ENCODE peak calls at places on chromosomes 6 and 20, in seven cellular contexts. X is IMR-90, M is mesendoderm, R is H1, E is H9, C is neuronal stem cell, I is mesenchymal stem cell. Y is an unnamed sample.

GRCh38 chr6:144659202-144659731 is 374.1 kb downstream of the UTRN start:
- DNase-seq in C (peak; percentile 54), M (peak; percentile 84), R (no peak), I (peak; percentile 65), E (peak; percentile 59), X (peak; percentile 51), Y (no peak)

GRCh38 chr20:31707994-31708744 is 14.5 kb downstream of the BCL2L1 start:
- DNase-seq in X (no peak), C (no peak), I (no peak), E (peak; percentile 58), R (peak; percentile 62), M (no peak), Y (no peak)

GRCh38 chr6:13454286-13455221 is 32.8 kb downstream of the GFOD1 start:
- DNase-seq in C (no peak), I (peak; percentile 56), R (no peak), M (no peak), E (no peak), X (peak; percentile 85), Y (no peak)

GRCh38 chr20:45963059-45964011 is 8.7 kb downstream of the ZNF335 start:
- DNase-seq in R (no peak), M (peak; percentile 63), X (peak; percentile 33), E (peak; percentile 41), I (peak; percentile 47), C (no peak), Y (peak; percentile 54)

GRCh38 chr6:45898941-45899682 is 116.5 kb downstream of the CLIC5 start:
- DNase-seq in X (no peak), C (no peak), M (no peak), I (no peak), R (no peak), E (no peak), Y (no peak)

GRCh38 chr20:34037121-34037520 is 43.4 kb downstream of the RALY start:
- DNase-seq in E (no peak), I (no peak), X (no peak), R (no peak), C (no peak), M (peak; percentile 48), Y (no peak)

GRCh38 chr6:5361371-5361770 is 100.1 kb downstream of the FARS2 start:
- DNase-seq in R (no peak), X (peak; percentile 41), M (no peak), E (no peak), I (no peak), C (no peak), Y (no peak)

GRCh38 chr6:154154389-154154967 is 115.4 kb downstream of the OPRM1 start:
- DNase-seq in E (no peak), R (no peak), M (peak; percentile 54), C (peak; percentile 61), X (peak; percentile 80), I (peak; percentile 69), Y (peak; percentile 85)

GRCh38 chr6:133923938-133924593 is 29.0 kb upstream of the TBPL1 start:
- DNase-seq in C (peak; percentile 76), E (peak; percentile 66), I (peak; percentile 82), X (peak; percentile 84), R (peak; percentile 60), M (peak; percentile 90), Y (peak; percentile 67)

GRCh38 chr20:58008866-58009265 is 219.6 kb downstream of the ANKRD60 start:
- DNase-seq in C (no peak), X (no peak), I (no peak), E (no peak), R (no peak), M (no peak), Y (no peak)

GRCh38 chr20:58011106-58011946 is 217.1 kb downstream of the ANKRD60 start:
- DNase-seq in R (no peak), M (no peak), X (no peak), C (no peak), E (peak; percentile 20), I (no peak), Y (no peak)

GRCh38 chr20:58011947-58012610 is 216.4 kb downstream of the ANKRD60 start:
- DNase-seq in X (no peak), C (no peak), E (peak; percentile 23), R (no peak), M (no peak), I (no peak), Y (no peak)

GRCh38 chr20:58010186-58010585 is 218.3 kb downstream of the ANKRD60 start:
- DNase-seq in I (no peak), M (no peak), R (no peak), C (no peak), E (peak; percentile 9), X (no peak), Y (no peak)

GRCh38 chr20:58010666-58011065 is 217.8 kb downstream of the ANKRD60 start:
- DNase-seq in M (no peak), I (no peak), C (no peak), R (no peak), X (no peak), E (peak; percentile 23), Y (no peak)
- H2AK5ac ChIP-seq in M (no peak overlapping the region), I (no peak overlapping the region), C (peak overlapping the region; percentile 82), R (no peak overlapping the region), X (no peak overlapping the region), E (no peak overlapping the region), Y (no peak overlapping the region)

DNA sequence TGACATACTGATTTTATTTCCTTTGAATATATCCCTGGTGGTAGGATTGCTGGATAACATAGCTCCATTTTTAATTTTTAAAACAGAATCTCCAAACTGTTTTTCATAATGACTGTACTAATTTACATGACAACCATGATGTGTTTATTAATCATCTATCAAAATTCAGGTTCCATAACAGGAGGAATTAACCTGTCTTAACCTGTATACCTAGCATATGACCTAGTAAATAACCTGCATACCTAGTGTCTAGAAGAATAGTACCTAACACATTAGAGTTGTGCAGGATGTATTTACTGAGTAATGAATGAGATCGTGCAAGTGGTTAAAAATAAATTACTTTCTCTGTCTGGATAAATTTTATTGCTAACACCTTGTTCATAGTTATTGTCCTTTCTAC is 45.8 kb upstream of the ARHGAP18 start:
- DNase-seq in C (no peak), I (no peak), X (no peak), R (no peak), M (no peak), E (no peak), Y (no peak)
- H2AK5ac ChIP-seq in C (no peak overlapping the region), I (no peak overlapping the region), X (no peak overlapping the region), R (no peak overlapping the region), M (no peak overlapping the region), E (no peak overlapping the region), Y (no peak overlapping the region)

GRCh38 chr6:88804701-88805100 is 158.7 kb downstream of the RNGTT start:
- DNase-seq in X (peak; percentile 69), I (no peak), M (no peak), C (no peak), R (no peak), E (no peak), Y (peak; percentile 74)
- H2AK5ac ChIP-seq in X (no peak overlapping the region), I (no peak overlapping the region), M (no peak overlapping the region), C (no peak overlapping the region), R (no peak overlapping the region), E (no peak overlapping the region), Y (no peak overlapping the region)

DNA sequence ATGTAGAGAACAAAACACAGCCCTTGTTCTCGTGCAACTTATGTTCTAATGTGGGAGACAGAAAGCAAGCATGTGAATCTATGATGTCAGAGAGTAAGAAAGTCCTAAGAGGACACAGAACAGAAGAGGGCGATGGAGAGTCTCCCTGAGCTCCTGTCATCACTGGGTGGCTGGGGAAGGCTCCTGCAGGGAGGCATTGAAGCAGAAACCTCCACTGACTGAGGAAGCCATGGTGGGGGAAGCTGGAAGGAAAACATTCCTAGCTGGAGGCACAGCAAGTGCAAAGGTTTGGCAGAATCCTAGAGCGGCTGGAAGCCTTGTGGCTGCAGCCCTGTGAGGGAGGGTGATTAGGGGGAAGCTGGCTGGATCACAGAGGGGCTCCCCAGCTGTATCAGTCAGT is 248.0 kb downstream of the CDH26 start:
- DNase-seq in I (peak; percentile 3), E (peak; percentile 76), M (peak; percentile 88), R (no peak), C (no peak), X (peak; percentile 49), Y (peak; percentile 56)
- H2AK5ac ChIP-seq in I (no peak overlapping the region), E (no peak overlapping the region), M (no peak overlapping the region), R (no peak overlapping the region), C (no peak overlapping the region), X (no peak overlapping the region), Y (no peak overlapping the region)

GRCh38 chr6:165890404-165890735 is 227.3 kb upstream of the PDE10A start:
- DNase-seq in E (no peak), I (no peak), R (no peak), C (no peak), M (no peak), X (no peak), Y (no peak)
- H2AK5ac ChIP-seq in E (no peak overlapping the region), I (no peak overlapping the region), R (no peak overlapping the region), C (no peak overlapping the region), M (no peak overlapping the region), X (no peak overlapping the region), Y (no peak overlapping the region)

GRCh38 chr6:63565727-63566625 is 6.3 kb upstream of the LOC128125822 start:
- DNase-seq in M (no peak), C (no peak), X (peak; percentile 75), R (no peak), E (no peak), I (peak; percentile 42), Y (no peak)
- H2AK5ac ChIP-seq in M (no peak overlapping the region), C (no peak overlapping the region), X (no peak overlapping the region), R (no peak overlapping the region), E (no peak overlapping the region), I (no peak overlapping the region), Y (no peak overlapping the region)

DNA sequence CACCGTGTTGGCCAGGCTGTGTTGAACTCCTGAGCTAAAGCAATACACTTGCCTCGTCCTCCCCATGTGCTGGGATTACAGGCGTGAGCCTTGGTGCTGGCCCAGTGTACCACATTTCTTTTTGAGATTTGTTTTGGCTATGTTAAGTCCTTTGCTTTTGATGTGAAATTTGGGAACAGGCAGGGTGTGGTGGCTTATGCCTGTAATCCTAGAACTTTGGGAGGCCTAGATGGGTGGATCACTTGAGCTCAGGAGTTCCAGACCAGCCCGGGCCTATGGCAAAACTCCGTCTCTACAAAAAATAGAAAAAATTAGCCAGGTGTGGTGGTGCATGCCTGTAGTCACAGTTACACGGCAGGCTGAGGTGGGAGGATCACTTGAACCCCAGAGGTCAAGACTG is 40.2 kb downstream of the GINS1 start:
- DNase-seq in E (no peak), C (no peak), I (no peak), M (no peak), X (no peak), R (no peak), Y (no peak)
- H2AK5ac ChIP-seq in E (no peak overlapping the region), C (no peak overlapping the region), I (no peak overlapping the region), M (no peak overlapping the region), X (no peak overlapping the region), R (no peak overlapping the region), Y (no peak overlapping the region)

GRCh38 chr6:30287139-30287538 is 39.6 kb upstream of the TRIM39 start:
- DNase-seq in X (no peak), M (no peak), I (no peak), E (no peak), R (no peak), C (no peak), Y (no peak)
- H2AK5ac ChIP-seq in X (no peak overlapping the region), M (no peak overlapping the region), I (no peak overlapping the region), E (no peak overlapping the region), R (no peak overlapping the region), C (no peak overlapping the region), Y (no peak overlapping the region)

DNA sequence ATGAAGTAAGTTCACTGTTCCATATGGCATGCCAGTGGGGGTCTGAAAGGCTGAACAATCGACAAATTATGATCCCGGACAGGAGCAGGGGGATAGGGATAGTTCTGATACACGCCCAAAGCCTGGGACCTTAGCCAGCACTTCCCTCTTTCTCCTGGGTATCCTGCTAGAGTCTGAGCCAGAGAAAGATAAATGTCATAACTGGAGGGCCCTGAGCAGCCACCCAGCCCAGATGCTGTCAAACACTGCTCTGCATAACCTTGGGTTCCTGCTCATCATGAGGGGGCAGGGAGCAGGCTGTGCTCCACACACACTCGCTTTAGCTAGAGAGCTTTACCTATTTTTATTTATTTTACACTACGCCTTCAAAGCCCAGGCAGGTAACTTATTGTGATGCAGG is 12.2 kb downstream of the EDEM2 start:
- DNase-seq in C (no peak), E (no peak), I (no peak), M (no peak), X (no peak), R (no peak), Y (no peak)
- H2AK5ac ChIP-seq in C (no peak overlapping the region), E (no peak overlapping the region), I (no peak overlapping the region), M (no peak overlapping the region), X (peak overlapping the region; percentile 51), R (no peak overlapping the region), Y (no peak overlapping the region)